ENCODE peak calls at places on chromosome 21, in eight cellular contexts. C, Y, W, O, B, X, M and Q are unnamed samples.

GRCh38 chr21:42401164-42401563 is 2.5 kb upstream of the UBASH3A start:
- DNase-seq in W (no peak), C (no peak), M (no peak), B (no peak), X (no peak), O (no peak), Y (no peak), Q (no peak)

GRCh38 chr21:43311303-43311817 is 115.6 kb downstream of the SIK1 start:
- DNase-seq in O (no peak), W (no peak), M (no peak), X (peak), B (no peak), C (no peak), Y (no peak), Q (no peak)

GRCh38 chr21:34807881-34808568 is 139.2 kb downstream of the CLIC6 start:
- DNase-seq in X (peak), M (peak), W (no peak), Y (peak), O (peak), C (peak), B (no peak), Q (no peak)

GRCh38 chr21:29300547-29301138 is 1.9 kb downstream of the BACH1 start:
- DNase-seq in M (no peak), C (no peak), X (no peak), W (no peak), B (no peak), Y (no peak), O (no peak), Q (no peak)

GRCh38 chr21:46597896-46598343 is 7.0 kb downstream of the S100B start:
- DNase-seq in O (no peak), Y (no peak), W (no peak), M (no peak), X (no peak), C (no peak), B (no peak), Q (no peak)

GRCh38 chr21:17372200-17372599 is 140.6 kb upstream of the CXADR start:
- DNase-seq in X (no peak), B (no peak), O (no peak), W (no peak), M (no peak), C (no peak), Y (no peak), Q (no peak)

GRCh38 chr21:35697321-35697808 is 363.0 kb downstream of the SETD4 start:
- DNase-seq in B (no peak), O (no peak), C (no peak), M (peak), Y (peak), W (no peak), X (peak), Q (no peak)

GRCh38 chr21:34574581-34574980 is 40.3 kb downstream of the RCAN1 start:
- DNase-seq in Y (no peak), B (no peak), O (no peak), X (no peak), C (no peak), M (no peak), W (no peak), Q (no peak)

GRCh38 chr21:41243107-41243506 is 73.5 kb upstream of the FAM3B start:
- DNase-seq in B (no peak), X (no peak), O (no peak), W (no peak), M (no peak), C (no peak), Y (no peak), Q (no peak)

GRCh38 chr21:29245104-29245643 is 53.5 kb upstream of the BACH1 start:
- DNase-seq in B (no peak), X (peak), C (no peak), O (no peak), M (no peak), W (no peak), Y (no peak), Q (no peak)

GRCh38 chr21:42453301-42454220 is 42.5 kb downstream of the RSPH1 start:
- DNase-seq in Y (no peak), C (no peak), B (no peak), M (no peak), X (no peak), W (no peak), O (no peak), Q (no peak)

GRCh38 chr21:46412521-46413364 is 45.9 kb upstream of the DIP2A start:
- DNase-seq in B (no peak), X (no peak), C (no peak), M (no peak), Y (no peak), O (no peak), W (no peak), Q (no peak)

GRCh38 chr21:31589820-31590219 is 69.7 kb upstream of the SOD1 start:
- DNase-seq in O (no peak), Y (no peak), W (no peak), X (no peak), M (no peak), C (no peak), B (no peak), Q (no peak)

GRCh38 chr21:17343055-17343454 is 169.8 kb upstream of the CXADR start:
- DNase-seq in C (no peak), O (no peak), X (peak), W (no peak), B (no peak), Y (peak), M (no peak), Q (no peak)

GRCh38 chr21:15014220-15014619 is 50.6 kb downstream of the NRIP1 start:
- DNase-seq in C (no peak), W (no peak), O (no peak), X (no peak), B (no peak), M (no peak), Y (no peak), Q (no peak)

GRCh38 chr21:37062592-37062933 is 10.3 kb downstream of the PIGP start:
- DNase-seq in W (no peak), C (no peak), X (no peak), B (no peak), O (no peak), M (no peak), Y (no peak), Q (no peak)

GRCh38 chr21:23093259-23093658 is 2095.1 kb downstream of the NCAM2 start:
- DNase-seq in B (no peak), C (no peak), M (no peak), W (no peak), Y (no peak), X (no peak), O (no peak), Q (no peak)

GRCh38 chr21:29114765-29115164 is 15.7 kb upstream of the MAP3K7CL start:
- DNase-seq in M (peak), C (peak), X (peak), Y (peak), B (no peak), W (no peak), O (no peak), Q (no peak)

GRCh38 chr21:23799376-23799775 is 1807.9 kb downstream of the MRPL39 start:
- DNase-seq in Y (no peak), O (no peak), M (no peak), B (no peak), X (no peak), C (no peak), W (no peak), Q (no peak)

GRCh38 chr21:46295177-46295711 is 9.1 kb downstream of the YBEY start:
- DNase-seq in B (no peak), Y (peak), C (no peak), O (no peak), M (no peak), X (no peak), W (no peak), Q (no peak)

GRCh38 chr21:21301013-21301412 is 302.8 kb downstream of the NCAM2 start:
- DNase-seq in X (no peak), Y (no peak), M (no peak), B (no peak), W (no peak), O (no peak), C (no peak), Q (no peak)

GRCh38 chr21:24308183-24308582 is 1299.1 kb downstream of the MRPL39 start:
- DNase-seq in W (no peak), B (no peak), M (no peak), X (no peak), C (no peak), O (no peak), Y (no peak), Q (no peak)

GRCh38 chr21:18832081-18832670 is 428.6 kb upstream of the TMPRSS15 start:
- DNase-seq in M (no peak), W (no peak), X (no peak), C (no peak), Y (no peak), O (no peak), B (no peak), Q (no peak)

GRCh38 chr21:31557956-31558838 is 101.3 kb upstream of the SOD1 start:
- DNase-seq in M (peak), C (no peak), Y (no peak), X (peak), O (no peak), B (peak), W (peak), Q (peak)

GRCh38 chr21:34844033-34844923 is 175.5 kb downstream of the CLIC6 start:
- DNase-seq in M (no peak), W (no peak), O (no peak), Y (no peak), B (no peak), C (no peak), X (peak), Q (no peak)

GRCh38 chr21:41653944-41654625 is 112.8 kb downstream of the RIPK4 start:
- DNase-seq in O (no peak), C (no peak), X (peak), B (no peak), M (no peak), Y (no peak), W (no peak), Q (no peak)

GRCh38 chr21:44078411-44078981 is 28.7 kb upstream of the PWP2 start:
- DNase-seq in W (no peak), B (no peak), C (no peak), O (no peak), Y (no peak), X (no peak), M (no peak), Q (no peak)

GRCh38 chr21:32360401-32360981 is 32.3 kb downstream of the URB1 start:
- DNase-seq in Y (no peak), O (no peak), W (no peak), X (peak), C (no peak), B (no peak), M (no peak), Q (no peak)

GRCh38 chr21:16863541-16863940 is 649.3 kb upstream of the CXADR start:
- DNase-seq in M (no peak), C (no peak), W (no peak), O (no peak), B (no peak), X (peak), Y (no peak), Q (no peak)

GRCh38 chr21:35840197-35840799 is 220.0 kb downstream of the SETD4 start:
- DNase-seq in B (peak), X (peak), O (no peak), Y (peak), C (peak), W (no peak), M (peak), Q (peak)

GRCh38 chr21:40049031-40049958 is 182.1 kb downstream of the PCP4 start:
- DNase-seq in X (peak), C (peak), M (peak), Y (no peak), B (no peak), O (no peak), W (no peak), Q (no peak)

GRCh38 chr21:23111070-23111605 is 2112.9 kb downstream of the NCAM2 start:
- DNase-seq in X (no peak), C (no peak), M (peak), O (no peak), Y (no peak), B (no peak), W (no peak), Q (no peak)